ENCODE peak calls at places on chromosome 4, in seven cellular contexts. Q is neuronal stem cell, D is IMR-90, A is H9, R is mesenchymal stem cell, E is H1, U is trophoblast cell. K is an unnamed sample.

GRCh38 chr4:128517739-128518510 is 230.3 kb upstream of the PGRMC2 start:
- DNase-seq in A (no peak), R (peak), D (peak), Q (peak), E (no peak), U (peak), K (peak)

GRCh38 chr4:14149469-14150030 is 522.0 kb upstream of the BOD1L1 start:
- DNase-seq in A (no peak), U (no peak), R (no peak), E (no peak), Q (no peak), D (peak), K (no peak)

GRCh38 chr4:147981305-147981704 is 249.4 kb downstream of the ARHGAP10 start:
- DNase-seq in R (no peak), E (no peak), Q (no peak), A (no peak), D (peak), U (no peak), K (no peak)

GRCh38 chr4:52911684-52912294 is 49.7 kb downstream of the RASL11B start:
- DNase-seq in D (peak), R (peak), E (peak), U (peak), Q (peak), A (peak), K (peak)

GRCh38 chr4:185513489-185514181 is 21.7 kb downstream of the PDLIM3 start:
- DNase-seq in U (no peak), A (no peak), E (no peak), Q (no peak), D (peak), R (peak), K (no peak)

GRCh38 chr4:168883513-168883912 is 126.5 kb downstream of the CBR4 start:
- DNase-seq in A (no peak), U (no peak), D (peak), Q (no peak), R (peak), E (no peak), K (no peak)

GRCh38 chr4:70023218-70023617 is 5.0 kb upstream of the HTN3 start:
- DNase-seq in A (no peak), R (no peak), Q (no peak), D (no peak), U (no peak), E (no peak), K (no peak)

GRCh38 chr4:76872556-76872955 is 25.4 kb downstream of the SOWAHB start:
- DNase-seq in R (no peak), E (no peak), Q (no peak), D (no peak), A (no peak), U (no peak), K (no peak)

GRCh38 chr4:151324449-151325319 is 721 bp downstream of the SH3D19 start:
- DNase-seq in Q (peak), A (peak), R (peak), E (peak), D (peak), U (peak), K (peak)

GRCh38 chr4:151990201-151990600 is 229.4 kb upstream of the GATB start:
- DNase-seq in R (no peak), U (peak), Q (no peak), D (peak), E (no peak), A (no peak), K (peak)

GRCh38 chr4:80361329-80361900 is 25.9 kb downstream of the CFAP299 start:
- DNase-seq in R (peak), Q (no peak), E (no peak), A (no peak), U (peak), D (peak), K (peak)

GRCh38 chr4:23323436-23323835 is 566.4 kb downstream of the PPARGC1A start:
- DNase-seq in A (no peak), U (no peak), D (no peak), E (no peak), R (no peak), Q (no peak), K (no peak)

GRCh38 chr4:56434599-56435000 is 815 bp downstream of the PPAT start:
- DNase-seq in E (no peak), D (peak), U (peak), R (no peak), Q (no peak), A (no peak), K (peak)

GRCh38 chr4:125168531-125168930 is 146.2 kb upstream of the FAT4 start:
- DNase-seq in U (no peak), A (no peak), R (no peak), Q (no peak), E (no peak), D (peak), K (no peak)

GRCh38 chr4:153595894-153596601 is 88.0 kb upstream of the TLR2 start:
- DNase-seq in Q (no peak), R (no peak), D (no peak), A (no peak), E (no peak), U (no peak), K (no peak)

GRCh38 chr4:27239651-27240050 is 379.0 kb downstream of the STIM2 start:
- DNase-seq in A (no peak), R (no peak), D (no peak), Q (no peak), U (no peak), E (no peak), K (no peak)

GRCh38 chr4:122524176-122524575 is 67.7 kb upstream of the IL2 start:
- DNase-seq in E (no peak), U (no peak), R (no peak), Q (no peak), A (no peak), D (no peak), K (no peak)

GRCh38 chr4:157291071-157291470 is 70.5 kb downstream of the GRIA2 start:
- DNase-seq in R (no peak), D (no peak), U (no peak), Q (no peak), A (no peak), E (no peak), K (peak)

GRCh38 chr4:971670-972500 is 1.5 kb downstream of the DGKQ start:
- DNase-seq in Q (no peak), R (no peak), E (no peak), A (no peak), U (no peak), D (no peak), K (no peak)

GRCh38 chr4:184645904-184646610 is 3.2 kb downstream of the CASP3 start:
- DNase-seq in R (peak), E (no peak), U (no peak), Q (no peak), D (no peak), A (no peak), K (no peak)

GRCh38 chr4:151035321-151035720 is 20.2 kb upstream of the LRBA start:
- DNase-seq in U (peak), R (no peak), A (no peak), D (no peak), E (no peak), Q (no peak), K (no peak)

GRCh38 chr4:52038109-52038912 is at the start of gene SGCB:
- DNase-seq in E (no peak), R (peak), D (peak), A (peak), Q (no peak), U (peak), K (peak)

GRCh38 chr4:126558596-126558995 is 1074.2 kb upstream of the INTU start:
- DNase-seq in Q (no peak), R (no peak), U (no peak), D (no peak), E (no peak), A (no peak), K (no peak)

GRCh38 chr4:115944146-115944905 is 830.9 kb upstream of the NDST4 start:
- DNase-seq in R (no peak), E (no peak), U (peak), D (no peak), Q (no peak), A (no peak), K (peak)

GRCh38 chr4:76339364-76339763 is 32.8 kb downstream of the STBD1 start:
- DNase-seq in U (no peak), R (peak), E (no peak), A (no peak), D (peak), Q (no peak), K (no peak)

GRCh38 chr4:58603951-58604350 is 1493.8 kb upstream of the IGFBP7 start:
- DNase-seq in U (no peak), Q (no peak), A (no peak), E (no peak), D (no peak), R (no peak), K (no peak)
- H2BK120ac ChIP-seq in U (no peak), Q (no peak), A (no peak), E (peak), D (no peak), R (no peak), K (no peak)

GRCh38 chr4:7698586-7698985 is 241.1 kb downstream of the AFAP1 start:
- DNase-seq in U (no peak), E (no peak), R (peak), Q (no peak), D (peak), A (peak), K (peak)

GRCh38 chr4:7699040-7699439 is 240.6 kb downstream of the AFAP1 start:
- DNase-seq in D (peak), A (no peak), E (no peak), R (peak), U (no peak), Q (no peak), K (no peak)

GRCh38 chr4:7699825-7700224 is 239.8 kb downstream of the AFAP1 start:
- DNase-seq in E (no peak), Q (no peak), D (no peak), U (no peak), A (no peak), R (no peak), K (no peak)

GRCh38 chr4:7697821-7698220 is 241.8 kb downstream of the AFAP1 start:
- DNase-seq in E (no peak), R (no peak), U (no peak), D (no peak), Q (no peak), A (no peak), K (no peak)

DNA sequence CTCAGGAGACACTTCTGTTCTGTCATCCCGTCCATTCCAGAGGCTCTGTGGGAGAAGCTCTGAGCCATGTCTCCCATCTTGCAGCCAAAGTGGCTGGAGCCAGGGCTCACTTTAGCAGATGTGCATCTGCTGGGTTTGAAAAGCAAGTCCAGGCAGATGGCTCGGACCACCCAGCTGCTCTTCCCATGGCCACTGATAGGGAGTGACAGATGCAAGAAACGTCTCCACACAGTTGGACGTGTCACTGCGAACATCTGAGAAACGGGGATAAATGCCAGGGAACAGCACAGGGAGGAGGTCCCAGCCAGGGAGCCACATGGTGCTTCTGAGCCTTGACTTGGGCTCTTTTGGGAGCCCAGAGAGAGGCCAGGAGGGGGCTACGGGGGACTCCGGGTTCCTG is 242.3 kb downstream of the AFAP1 start:
- DNase-seq in U (no peak), A (no peak), R (no peak), E (no peak), D (no peak), Q (no peak), K (no peak)
- H2BK120ac ChIP-seq in U (no peak), A (no peak), R (no peak), E (no peak), D (no peak), Q (no peak), K (no peak)

GRCh38 chr4:41734366-41734765 is 14.2 kb downstream of the PHOX2B start:
- DNase-seq in A (no peak), U (no peak), Q (no peak), E (no peak), R (no peak), D (peak), K (no peak)
- H2BK120ac ChIP-seq in A (no peak), U (no peak), Q (no peak), E (no peak), R (no peak), D (no peak), K (no peak)

GRCh38 chr4:99404595-99405287 is 30.4 kb downstream of the ADH7 start:
- DNase-seq in E (no peak), D (peak), U (no peak), R (peak), A (no peak), Q (no peak), K (peak)
- H2BK120ac ChIP-seq in E (no peak), D (peak), U (no peak), R (no peak), A (no peak), Q (no peak), K (no peak)

GRCh38 chr4:39542633-39543393 is 15.6 kb upstream of the UGDH start:
- DNase-seq in A (no peak), U (no peak), E (no peak), Q (no peak), D (no peak), R (no peak), K (no peak)

GRCh38 chr4:39539026-39539690 is 11.9 kb upstream of the UGDH start:
- DNase-seq in E (no peak), A (no peak), R (no peak), Q (no peak), U (peak), D (peak), K (no peak)

GRCh38 chr4:39544580-39545315 is 17.5 kb upstream of the UGDH start:
- DNase-seq in A (no peak), Q (no peak), U (no peak), E (no peak), D (peak), R (peak), K (no peak)

GRCh38 chr4:39541987-39542632 is 14.9 kb upstream of the UGDH start:
- DNase-seq in A (no peak), U (no peak), D (no peak), Q (no peak), E (no peak), R (no peak), K (no peak)
- H2BK120ac ChIP-seq in A (no peak), U (no peak), D (no peak), Q (no peak), E (no peak), R (no peak), K (no peak)

GRCh38 chr4:110543577-110543976 is 67.6 kb downstream of the ENPEP start:
- DNase-seq in Q (no peak), A (no peak), R (no peak), D (no peak), U (no peak), E (no peak), K (no peak)

GRCh38 chr4:110544594-110544993 is 68.6 kb downstream of the ENPEP start:
- DNase-seq in D (no peak), R (no peak), E (no peak), A (no peak), Q (no peak), U (no peak), K (no peak)

GRCh38 chr4:110540606-110541440 is 64.9 kb downstream of the ENPEP start:
- DNase-seq in D (peak), U (peak), Q (no peak), R (peak), E (no peak), A (no peak), K (no peak)
- H2BK120ac ChIP-seq in D (no peak), U (no peak), Q (no peak), R (no peak), E (no peak), A (no peak), K (no peak)

GRCh38 chr4:41134581-41134980 is 79.8 kb downstream of the APBB2 start:
- DNase-seq in D (no peak), E (no peak), Q (no peak), U (no peak), R (no peak), A (no peak), K (peak)
- H2BK120ac ChIP-seq in D (no peak), E (no peak), Q (no peak), U (peak), R (no peak), A (no peak), K (no peak)

GRCh38 chr4:18394656-18395055 is 373.1 kb upstream of the LCORL start:
- DNase-seq in Q (no peak), E (no peak), D (no peak), A (no peak), U (peak), R (no peak), K (peak)
- H2BK120ac ChIP-seq in Q (no peak), E (no peak), D (no peak), A (no peak), U (no peak), R (no peak), K (no peak)

GRCh38 chr4:169931996-169932395 is 94.2 kb downstream of the MFAP3L start:
- DNase-seq in E (no peak), D (no peak), U (no peak), A (no peak), R (no peak), Q (no peak), K (no peak)
- H2BK120ac ChIP-seq in E (no peak), D (no peak), U (peak), A (no peak), R (no peak), Q (no peak), K (no peak)

GRCh38 chr4:119057417-119057816 is 78.2 kb upstream of the MYOZ2 start:
- DNase-seq in Q (no peak), U (no peak), R (no peak), D (no peak), E (no peak), A (no peak), K (no peak)
- H2BK120ac ChIP-seq in Q (no peak), U (no peak), R (no peak), D (no peak), E (no peak), A (no peak), K (no peak)